ENCODE peak calls at places on chromosomes 12 and 14, in six cellular contexts. J is HFFc6; X is head of caudate nucleus; Y is globus pallidus; U is activated CD8-positive, alpha-beta memory T cell treated with anti-CD3 and anti-CD28 coated beads for 1 hour; Q is NCI-H2081 treated with DMSO at 0.1 percent for 48 hours. E is an unnamed sample.
A peak's percentile ranks its signal among the peaks of the same experiment; 100 is the strongest.

GRCh38 chr14:106228541-106229158 is 702.3 kb downstream of the TMEM121 start:
- DNase-seq in Y (no peak), U (no peak), Q (no peak), X (no peak), J (no peak), E (no peak)

GRCh38 chr12:99911076-99911475 is 73.7 kb downstream of the ANKS1B start:
- DNase-seq in X (no peak), Q (no peak), Y (no peak), J (peak; percentile 90), U (no peak), E (peak; percentile 64)

GRCh38 chr14:101960225-101960624 is 4.1 kb upstream of the DYNC1H1 start:
- DNase-seq in X (no peak), U (no peak), J (no peak), Y (no peak), Q (no peak), E (no peak)

GRCh38 chr12:10968765-10969456 is 17.8 kb downstream of the TAS2R50 start:
- DNase-seq in Q (no peak), J (peak; percentile 19), U (no peak), X (no peak), Y (no peak), E (peak; percentile 43)

GRCh38 chr14:105061428-105062047 is 3.7 kb downstream of the GPR132 start:
- DNase-seq in Q (no peak), X (no peak), Y (no peak), U (no peak), J (no peak), E (no peak)

GRCh38 chr12:38142974-38143373 is 173.6 kb upstream of the ALG10B start:
- DNase-seq in Y (no peak), X (no peak), U (no peak), J (no peak), Q (no peak), E (no peak)

GRCh38 chr12:96828169-96828789 is 78.8 kb upstream of the NEDD1 start:
- DNase-seq in Q (no peak), X (no peak), Y (no peak), J (no peak), U (no peak), E (no peak)

GRCh38 chr12:76032043-76032981 is 736 bp upstream of the PHLDA1 start:
- DNase-seq in J (peak; percentile 60), Y (peak; percentile 42), X (peak; percentile 55), Q (no peak), U (no peak), E (peak; percentile 67)

GRCh38 chr14:101819251-101819990 is 57.9 kb downstream of the PPP2R5C start:
- DNase-seq in J (no peak), U (no peak), Q (no peak), Y (no peak), X (no peak), E (no peak)

E was measured in foreskin keratinocyte.